ENCODE peak calls at places on chromosome 15, in ten cellular contexts. One of them, this sample, is unnamed.

GRCh38 chr15:70633394-70633793 is 130.0 kb downstream of the UACA start:
- DNase-seq in BJ: no peak
- DNase-seq in AG04450: no peak
- DNase-seq in fibroblast of pulmonary artery: peak
- DNase-seq in mesothelial cell of epicardium: no peak
- DNase-seq in HFF-Myc: no peak
- DNase-seq in cardiac fibroblast: peak
- DNase-seq in choroid plexus epithelial cell: no peak
- DNase-seq in fibroblast of the aortic adventitia: peak
- DNase-seq in IMR-90: no peak
- DNase-seq in this sample: no peak

GRCh38 chr15:92645051-92645631 is 10.4 kb downstream of the FAM174B start:
- DNase-seq in fibroblast of pulmonary artery: no peak
- DNase-seq in BJ: peak
- DNase-seq in mesothelial cell of epicardium: no peak
- DNase-seq in AG04450: no peak
- DNase-seq in fibroblast of the aortic adventitia: peak
- DNase-seq in choroid plexus epithelial cell: no peak
- DNase-seq in HFF-Myc: no peak
- DNase-seq in cardiac fibroblast: no peak
- DNase-seq in IMR-90: no peak
- DNase-seq in this sample: peak

GRCh38 chr15:66721501-66721937 is 19.5 kb downstream of the SMAD6 start:
- DNase-seq in cardiac fibroblast: no peak
- DNase-seq in BJ: no peak
- DNase-seq in HFF-Myc: no peak
- DNase-seq in IMR-90: peak
- DNase-seq in fibroblast of pulmonary artery: no peak
- DNase-seq in fibroblast of the aortic adventitia: no peak
- DNase-seq in choroid plexus epithelial cell: no peak
- DNase-seq in AG04450: no peak
- DNase-seq in mesothelial cell of epicardium: no peak
- DNase-seq in this sample: no peak

GRCh38 chr15:98813956-98814355 is 165.6 kb downstream of the IGF1R start:
- DNase-seq in HFF-Myc: no peak
- DNase-seq in choroid plexus epithelial cell: no peak
- DNase-seq in cardiac fibroblast: no peak
- DNase-seq in mesothelial cell of epicardium: no peak
- DNase-seq in AG04450: peak
- DNase-seq in IMR-90: peak
- DNase-seq in BJ: no peak
- DNase-seq in fibroblast of the aortic adventitia: no peak
- DNase-seq in fibroblast of pulmonary artery: no peak
- DNase-seq in this sample: peak

GRCh38 chr15:71651750-71652186 is 158.6 kb upstream of the NR2E3 start:
- DNase-seq in IMR-90: peak
- DNase-seq in BJ: no peak
- DNase-seq in fibroblast of pulmonary artery: peak
- DNase-seq in fibroblast of the aortic adventitia: peak
- DNase-seq in choroid plexus epithelial cell: peak
- DNase-seq in AG04450: peak
- DNase-seq in mesothelial cell of epicardium: no peak
- DNase-seq in HFF-Myc: peak
- DNase-seq in cardiac fibroblast: peak
- DNase-seq in this sample: peak

GRCh38 chr15:29638011-29638410 is 184.3 kb downstream of the TJP1 start:
- DNase-seq in fibroblast of pulmonary artery: no peak
- DNase-seq in IMR-90: no peak
- DNase-seq in cardiac fibroblast: no peak
- DNase-seq in mesothelial cell of epicardium: no peak
- DNase-seq in BJ: no peak
- DNase-seq in fibroblast of the aortic adventitia: no peak
- DNase-seq in AG04450: no peak
- DNase-seq in HFF-Myc: no peak
- DNase-seq in choroid plexus epithelial cell: no peak
- DNase-seq in this sample: no peak

GRCh38 chr15:40930430-40931299 is 1.5 kb downstream of the DLL4 start:
- DNase-seq in AG04450: no peak
- DNase-seq in choroid plexus epithelial cell: peak
- DNase-seq in mesothelial cell of epicardium: no peak
- DNase-seq in BJ: no peak
- DNase-seq in IMR-90: peak
- DNase-seq in cardiac fibroblast: peak
- DNase-seq in fibroblast of the aortic adventitia: peak
- DNase-seq in HFF-Myc: no peak
- DNase-seq in fibroblast of pulmonary artery: peak
- DNase-seq in this sample: peak

GRCh38 chr15:90419738-90420487 is 31.9 kb downstream of the IQGAP1 start:
- DNase-seq in fibroblast of pulmonary artery: peak
- DNase-seq in mesothelial cell of epicardium: no peak
- DNase-seq in AG04450: peak
- DNase-seq in choroid plexus epithelial cell: peak
- DNase-seq in BJ: peak
- DNase-seq in fibroblast of the aortic adventitia: peak
- DNase-seq in IMR-90: peak
- DNase-seq in cardiac fibroblast: peak
- DNase-seq in HFF-Myc: peak
- DNase-seq in this sample: peak

DNA sequence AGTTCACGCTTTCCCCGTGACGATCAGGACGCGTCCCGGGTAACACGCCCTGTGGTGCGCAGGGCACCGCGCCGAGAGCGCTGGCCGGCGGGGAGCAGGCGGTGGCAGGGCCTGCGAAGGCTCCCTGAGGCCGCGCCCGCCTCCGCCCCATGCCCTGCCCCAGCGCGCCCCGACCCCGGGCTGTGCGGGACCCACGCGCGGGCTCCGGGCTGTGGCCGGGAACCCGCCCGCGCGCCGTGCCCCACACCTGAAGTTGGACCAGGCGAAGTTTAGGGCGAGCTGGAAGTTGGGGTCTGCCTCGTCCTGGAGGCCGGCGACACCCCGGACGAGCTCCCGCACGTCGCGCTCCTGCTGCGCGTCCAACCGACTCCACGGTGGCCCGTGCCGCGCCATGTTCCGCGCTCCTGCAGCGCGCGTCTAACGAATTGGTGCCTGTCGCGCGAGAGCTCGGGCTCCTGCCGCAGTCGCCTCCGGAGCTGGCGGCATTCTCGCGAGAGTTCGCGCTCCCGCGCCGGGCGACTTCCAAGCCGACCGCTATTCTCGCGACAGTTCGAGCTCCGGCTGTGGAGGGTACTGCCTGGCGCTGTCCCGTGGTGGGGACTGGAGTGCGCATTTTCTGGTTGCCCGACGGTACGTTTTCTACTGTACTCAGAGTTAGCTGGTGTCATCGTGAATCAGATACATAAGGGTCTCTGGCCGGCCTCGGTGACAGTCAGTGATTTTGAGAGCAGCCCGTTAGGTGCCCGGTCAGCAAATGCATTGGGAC is at the start of gene TUBGCP5:
- DNase-seq in BJ: peak
- DNase-seq in HFF-Myc: peak
- DNase-seq in fibroblast of the aortic adventitia: peak
- DNase-seq in AG04450: peak
- DNase-seq in mesothelial cell of epicardium: peak
- DNase-seq in IMR-90: peak
- DNase-seq in choroid plexus epithelial cell: peak
- DNase-seq in fibroblast of pulmonary artery: peak
- DNase-seq in cardiac fibroblast: peak
- DNase-seq in this sample: peak
- TF ChIP-seq CTCF in BJ: peak
- TF ChIP-seq CTCF in HFF-Myc: no peak
- TF ChIP-seq CTCF in fibroblast of the aortic adventitia: peak
- TF ChIP-seq CTCF in AG04450: peak
- TF ChIP-seq CTCF in mesothelial cell of epicardium: no peak
- TF ChIP-seq CTCF in IMR-90: peak
- TF ChIP-seq CTCF in choroid plexus epithelial cell: peak
- TF ChIP-seq CTCF in fibroblast of pulmonary artery: peak
- TF ChIP-seq CTCF in cardiac fibroblast: peak
- TF ChIP-seq CTCF in this sample: peak

DNA sequence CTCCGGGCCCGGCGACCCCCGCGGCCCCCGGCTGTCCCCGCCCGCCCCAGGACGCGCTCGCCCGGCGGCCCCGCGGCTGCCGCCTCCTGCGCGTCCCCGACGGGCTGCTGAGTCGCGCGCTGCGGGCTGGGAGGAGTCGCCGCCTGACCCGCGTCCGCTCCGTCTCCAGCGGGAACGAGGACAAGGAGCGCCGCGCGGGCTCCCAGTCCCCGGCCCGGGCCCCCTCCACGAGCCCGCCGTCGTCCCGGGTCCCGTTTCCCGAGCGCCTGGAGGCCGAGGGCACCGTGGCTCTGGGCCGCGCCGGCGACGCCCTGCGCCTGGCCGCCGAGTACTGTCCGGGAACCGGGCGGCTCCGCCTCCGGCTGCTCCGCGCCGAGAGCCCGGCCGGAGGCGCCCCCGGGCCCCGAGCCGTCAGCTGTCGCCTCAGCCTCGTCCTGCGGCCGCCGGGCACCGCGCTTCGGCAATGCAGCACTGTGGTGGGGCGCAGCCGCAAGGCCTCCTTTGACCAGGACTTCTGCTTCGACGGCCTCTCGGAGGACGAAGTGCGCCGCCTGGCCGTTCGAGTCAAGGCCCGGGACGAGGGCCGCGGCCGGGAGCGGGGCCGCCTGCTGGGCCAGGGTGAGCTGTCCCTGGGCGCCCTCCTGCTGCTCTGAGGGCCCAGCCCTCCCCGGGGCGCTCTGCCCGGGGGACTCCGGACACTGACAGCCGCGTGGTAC is 1.5 kb downstream of the C2CD4A start:
- DNase-seq in IMR-90: no peak
- DNase-seq in HFF-Myc: no peak
- DNase-seq in BJ: no peak
- DNase-seq in mesothelial cell of epicardium: peak
- DNase-seq in choroid plexus epithelial cell: no peak
- DNase-seq in fibroblast of pulmonary artery: peak
- DNase-seq in fibroblast of the aortic adventitia: peak
- DNase-seq in AG04450: no peak
- DNase-seq in cardiac fibroblast: peak
- DNase-seq in this sample: peak
- TF ChIP-seq CTCF in IMR-90: no peak
- TF ChIP-seq CTCF in HFF-Myc: peak
- TF ChIP-seq CTCF in BJ: peak
- TF ChIP-seq CTCF in mesothelial cell of epicardium: no peak
- TF ChIP-seq CTCF in choroid plexus epithelial cell: peak
- TF ChIP-seq CTCF in fibroblast of pulmonary artery: peak
- TF ChIP-seq CTCF in fibroblast of the aortic adventitia: no peak
- TF ChIP-seq CTCF in AG04450: peak
- TF ChIP-seq CTCF in cardiac fibroblast: no peak
- TF ChIP-seq CTCF in this sample: peak

DNA sequence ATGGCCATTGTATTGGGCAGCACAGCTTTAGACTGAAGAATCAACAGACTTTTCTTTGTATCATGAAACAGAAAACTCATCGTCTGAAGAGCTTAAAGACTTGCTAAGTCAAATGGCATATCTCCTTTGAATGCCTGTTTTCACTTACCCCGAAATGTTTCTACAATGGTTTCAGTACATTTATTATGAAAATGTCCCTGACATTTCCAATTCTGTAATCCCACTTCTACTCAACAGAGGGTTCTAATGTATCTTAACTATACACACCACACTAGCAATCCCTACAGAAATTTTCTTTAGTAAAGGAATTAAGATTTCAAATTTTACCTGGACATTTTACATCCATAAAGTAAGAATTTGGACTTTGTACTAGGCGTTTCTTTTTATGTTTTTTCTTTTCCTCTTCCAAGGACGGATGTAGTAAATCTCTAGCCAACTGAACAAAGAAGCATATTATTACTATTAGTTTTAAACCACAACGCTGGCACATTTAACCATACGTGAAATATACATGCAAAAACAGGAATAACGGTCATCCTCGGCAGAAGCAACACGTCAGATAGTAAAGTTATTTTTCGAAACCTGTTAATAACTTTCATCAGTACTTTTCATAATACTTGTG is 1.1 kb downstream of the RPS27L start:
- DNase-seq in AG04450: no peak
- DNase-seq in IMR-90: no peak
- DNase-seq in fibroblast of pulmonary artery: peak
- DNase-seq in fibroblast of the aortic adventitia: peak
- DNase-seq in choroid plexus epithelial cell: no peak
- DNase-seq in BJ: no peak
- DNase-seq in HFF-Myc: no peak
- DNase-seq in cardiac fibroblast: no peak
- DNase-seq in mesothelial cell of epicardium: no peak
- DNase-seq in this sample: no peak
- TF ChIP-seq CTCF in AG04450: no peak
- TF ChIP-seq CTCF in IMR-90: no peak
- TF ChIP-seq CTCF in fibroblast of pulmonary artery: peak
- TF ChIP-seq CTCF in fibroblast of the aortic adventitia: peak
- TF ChIP-seq CTCF in choroid plexus epithelial cell: no peak
- TF ChIP-seq CTCF in BJ: no peak
- TF ChIP-seq CTCF in HFF-Myc: no peak
- TF ChIP-seq CTCF in cardiac fibroblast: no peak
- TF ChIP-seq CTCF in mesothelial cell of epicardium: no peak
- TF ChIP-seq CTCF in this sample: peak

DNA sequence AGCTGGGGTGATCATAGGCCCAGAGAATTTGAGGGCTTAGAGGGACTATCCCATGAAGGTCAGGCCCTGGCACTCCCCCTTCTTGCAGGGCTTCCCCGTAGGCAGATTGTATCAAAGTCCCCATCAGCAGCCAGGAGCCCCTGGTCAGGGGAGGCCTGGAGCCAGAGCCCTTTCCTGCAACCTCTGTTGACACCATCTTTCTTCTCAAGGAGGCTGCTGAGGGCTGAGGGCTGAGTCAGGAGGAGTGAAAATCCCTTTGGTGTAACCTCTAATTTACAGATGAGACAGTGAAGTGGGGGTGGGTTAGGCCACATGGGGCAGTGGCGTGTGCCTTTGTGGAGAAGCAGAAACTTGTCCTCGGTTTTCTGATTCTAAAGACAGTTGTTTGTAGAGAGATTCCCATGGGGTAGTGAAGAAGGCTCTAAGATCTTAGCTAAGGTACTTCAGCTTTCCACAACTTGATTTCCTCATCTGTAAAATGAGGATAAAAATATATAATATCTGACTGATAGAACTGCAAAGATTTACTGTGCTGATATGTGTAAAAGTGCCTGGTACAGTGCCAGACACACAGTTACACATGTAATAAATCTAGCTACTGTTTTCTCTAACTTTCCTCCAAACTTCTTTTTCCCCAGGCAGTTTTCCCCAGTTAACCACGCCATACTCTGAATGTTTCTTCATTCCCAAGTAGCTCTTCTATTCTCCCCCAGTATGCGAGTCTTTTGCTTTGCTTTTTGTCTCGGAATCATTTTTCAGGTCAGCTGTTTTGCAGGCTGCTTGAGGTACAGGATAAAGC is 249.4 kb upstream of the TPM1 start:
- DNase-seq in mesothelial cell of epicardium: no peak
- DNase-seq in IMR-90: no peak
- DNase-seq in AG04450: no peak
- DNase-seq in cardiac fibroblast: no peak
- DNase-seq in BJ: no peak
- DNase-seq in fibroblast of the aortic adventitia: no peak
- DNase-seq in choroid plexus epithelial cell: no peak
- DNase-seq in HFF-Myc: no peak
- DNase-seq in fibroblast of pulmonary artery: no peak
- DNase-seq in this sample: no peak
- TF ChIP-seq CTCF in mesothelial cell of epicardium: no peak
- TF ChIP-seq CTCF in IMR-90: no peak
- TF ChIP-seq CTCF in AG04450: no peak
- TF ChIP-seq CTCF in cardiac fibroblast: no peak
- TF ChIP-seq CTCF in BJ: no peak
- TF ChIP-seq CTCF in fibroblast of the aortic adventitia: no peak
- TF ChIP-seq CTCF in choroid plexus epithelial cell: no peak
- TF ChIP-seq CTCF in HFF-Myc: no peak
- TF ChIP-seq CTCF in fibroblast of pulmonary artery: no peak
- TF ChIP-seq CTCF in this sample: no peak